ENCODE peak calls at places on chromosomes 11 and 22, in eight cellular contexts. I is hypothalamus; M is GM12878; G is thoracic aorta; L is mucosa of gallbladder; D is activated naive CD4-positive, alpha-beta T cell treated with anti-CD3 and anti-CD28 coated beads, Interleukin-2, amount 50 U/mL, for 16 hours; F is cardiac fibroblast; Y is COR-L47. O is an unnamed sample.

GRCh38 chr11:122509899-122510298 is 145.6 kb upstream of the UBASH3B start:
- DNase-seq in F (no peak), M (no peak), G (no peak), D (no peak), Y (no peak), I (no peak), L (no peak), O (no peak)

GRCh38 chr11:45658292-45658991 is 7.0 kb downstream of the CHST1 start:
- DNase-seq in M (no peak), I (no peak), L (peak; percentile 62), Y (no peak), F (peak; percentile 80), G (peak; percentile 33), D (no peak), O (peak; percentile 52)

GRCh38 chr11:65417221-65417701 is 5.3 kb upstream of the NEAT1 start:
- DNase-seq in G (no peak), Y (no peak), F (no peak), M (no peak), D (no peak), I (no peak), L (no peak), O (no peak)

GRCh38 chr11:7571640-7572000 is 57.8 kb downstream of the PPFIBP2 start:
- DNase-seq in F (peak; percentile 79), Y (peak; percentile 26), D (no peak), M (no peak), I (no peak), L (peak; percentile 62), G (no peak), O (peak; percentile 79)

GRCh38 chr22:46297151-46297819 is 615 bp downstream of the GTSE1 start:
- DNase-seq in G (no peak), L (no peak), Y (peak; percentile 13), D (no peak), I (no peak), F (no peak), M (no peak), O (no peak)

GRCh38 chr11:77062924-77063323 is 3.8 kb upstream of the CAPN5 start:
- DNase-seq in G (no peak), I (no peak), Y (no peak), F (no peak), D (no peak), M (no peak), L (no peak), O (no peak)

GRCh38 chr11:34827239-34827638 is 88.9 kb downstream of the APIP start:
- DNase-seq in F (no peak), L (no peak), I (no peak), G (no peak), M (no peak), D (no peak), Y (no peak), O (no peak)

GRCh38 chr11:3359092-3359824 is 19.7 kb downstream of the ZNF195 start:
- DNase-seq in M (no peak), G (no peak), D (no peak), F (no peak), L (no peak), I (no peak), Y (no peak), O (no peak)

GRCh38 chr11:123518496-123519054 is 88.5 kb downstream of the GRAMD1B start:
- DNase-seq in L (no peak), I (no peak), D (no peak), F (no peak), M (no peak), Y (no peak), G (no peak), O (no peak)

GRCh38 chr22:49576241-49577141 is 251.2 kb downstream of the BRD1 start:
- DNase-seq in D (no peak), F (no peak), I (no peak), L (no peak), Y (no peak), M (no peak), G (no peak), O (no peak)

GRCh38 chr11:123653405-123653996 is 923 bp downstream of the SCN3B start:
- DNase-seq in M (no peak), I (no peak), G (no peak), L (no peak), D (no peak), F (no peak), Y (no peak), O (no peak)

GRCh38 chr22:38721551-38721950 is 15.8 kb downstream of the GTPBP1 start:
- DNase-seq in I (no peak), M (no peak), F (no peak), L (no peak), G (no peak), Y (no peak), D (no peak), O (no peak)

GRCh38 chr11:112226062-112226921 is at the start of gene PTS:
- DNase-seq in G (peak; percentile 46), D (peak; percentile 83), Y (peak; percentile 67), I (peak; percentile 97), L (peak; percentile 87), F (peak; percentile 91), M (peak; percentile 64), O (peak; percentile 86)